ENCODE peak calls at places on chromosomes 16 and 17, in six cellular contexts. One of them, this sample, is unnamed.

GRCh38 chr16:47247691-47248090 is 103.9 kb upstream of the NETO2 start:
- DNase-seq in A549: no peak
- DNase-seq in H9: no peak
- DNase-seq in tibial nerve: no peak
- DNase-seq in GM23338: no peak
- DNase-seq in CD4-positive, alpha-beta T cell: no peak
- DNase-seq in this sample: no peak

GRCh38 chr16:50655558-50656055 is 25.5 kb downstream of the SNX20 start:
- DNase-seq in A549: no peak
- DNase-seq in H9: no peak
- DNase-seq in tibial nerve: no peak
- DNase-seq in GM23338: no peak
- DNase-seq in CD4-positive, alpha-beta T cell: no peak
- DNase-seq in this sample: no peak

GRCh38 chr17:10976401-10976800 is 138.5 kb upstream of the PIRT start:
- DNase-seq in A549: no peak
- DNase-seq in H9: no peak
- DNase-seq in tibial nerve: no peak
- DNase-seq in GM23338: no peak
- DNase-seq in CD4-positive, alpha-beta T cell: no peak
- DNase-seq in this sample: no peak

GRCh38 chr17:42618442-42619150 is 9.1 kb downstream of the TUBG1 start:
- DNase-seq in A549: peak
- DNase-seq in H9: peak
- DNase-seq in tibial nerve: no peak
- DNase-seq in GM23338: peak
- DNase-seq in CD4-positive, alpha-beta T cell: no peak
- DNase-seq in this sample: no peak

GRCh38 chr16:69348222-69348621 is 3.4 kb downstream of the TMED6 start:
- DNase-seq in A549: no peak
- DNase-seq in H9: no peak
- DNase-seq in tibial nerve: no peak
- DNase-seq in GM23338: no peak
- DNase-seq in CD4-positive, alpha-beta T cell: no peak
- DNase-seq in this sample: no peak

GRCh38 chr17:45784293-45784582 is at the start of gene CRHR1:
- DNase-seq in A549: peak
- DNase-seq in H9: no peak
- DNase-seq in tibial nerve: no peak
- DNase-seq in GM23338: no peak
- DNase-seq in CD4-positive, alpha-beta T cell: no peak
- DNase-seq in this sample: no peak

GRCh38 chr17:7589204-7589868 is 558 bp downstream of the SOX15 start:
- DNase-seq in A549: no peak
- DNase-seq in H9: peak
- DNase-seq in tibial nerve: peak
- DNase-seq in GM23338: peak
- DNase-seq in CD4-positive, alpha-beta T cell: peak
- DNase-seq in this sample: peak

GRCh38 chr17:27466376-27466747 is 10.1 kb downstream of the KSR1 start:
- DNase-seq in A549: no peak
- DNase-seq in H9: peak
- DNase-seq in tibial nerve: no peak
- DNase-seq in GM23338: peak
- DNase-seq in CD4-positive, alpha-beta T cell: no peak
- DNase-seq in this sample: no peak

GRCh38 chr17:49952209-49952911 is 16.6 kb upstream of the DLX4 start:
- DNase-seq in A549: peak
- DNase-seq in H9: peak
- DNase-seq in tibial nerve: peak
- DNase-seq in GM23338: peak
- DNase-seq in CD4-positive, alpha-beta T cell: peak
- DNase-seq in this sample: peak

GRCh38 chr16:21704733-21705132 is 41.0 kb downstream of the OTOA start:
- DNase-seq in A549: no peak
- DNase-seq in H9: no peak
- DNase-seq in tibial nerve: no peak
- DNase-seq in GM23338: no peak
- DNase-seq in CD4-positive, alpha-beta T cell: no peak
- DNase-seq in this sample: no peak

GRCh38 chr17:18967806-18968744 is 16.1 kb downstream of the SLC5A10 start:
- DNase-seq in A549: no peak
- DNase-seq in H9: no peak
- DNase-seq in tibial nerve: no peak
- DNase-seq in GM23338: no peak
- DNase-seq in CD4-positive, alpha-beta T cell: no peak
- DNase-seq in this sample: no peak

GRCh38 chr16:11257131-11257938 is 1.3 kb upstream of the SOCS1 start:
- DNase-seq in A549: peak
- DNase-seq in H9: peak
- DNase-seq in tibial nerve: peak
- DNase-seq in GM23338: peak
- DNase-seq in CD4-positive, alpha-beta T cell: peak
- DNase-seq in this sample: peak

GRCh38 chr17:5592382-5592781 is 8.1 kb upstream of the NLRP1 start:
- DNase-seq in A549: peak
- DNase-seq in H9: peak
- DNase-seq in tibial nerve: no peak
- DNase-seq in GM23338: peak
- DNase-seq in CD4-positive, alpha-beta T cell: no peak
- DNase-seq in this sample: no peak

GRCh38 chr17:12362853-12363252 is 302.8 kb upstream of the MYOCD start:
- DNase-seq in A549: no peak
- DNase-seq in H9: no peak
- DNase-seq in tibial nerve: peak
- DNase-seq in GM23338: no peak
- DNase-seq in CD4-positive, alpha-beta T cell: no peak
- DNase-seq in this sample: no peak

GRCh38 chr17:17971431-17972125 is 622 bp downstream of the TOM1L2 start:
- DNase-seq in A549: peak
- DNase-seq in H9: no peak
- DNase-seq in tibial nerve: peak
- DNase-seq in GM23338: no peak
- DNase-seq in CD4-positive, alpha-beta T cell: no peak
- DNase-seq in this sample: peak

GRCh38 chr17:9226794-9227135 is 205.5 kb downstream of the NTN1 start:
- DNase-seq in A549: no peak
- DNase-seq in H9: peak
- DNase-seq in tibial nerve: no peak
- DNase-seq in GM23338: peak
- DNase-seq in CD4-positive, alpha-beta T cell: no peak
- DNase-seq in this sample: peak

GRCh38 chr17:37708008-37708615 is 36.7 kb downstream of the HNF1B start:
- DNase-seq in A549: no peak
- DNase-seq in H9: no peak
- DNase-seq in tibial nerve: no peak
- DNase-seq in GM23338: no peak
- DNase-seq in CD4-positive, alpha-beta T cell: no peak
- DNase-seq in this sample: no peak

GRCh38 chr17:68398731-68399637 is 58.3 kb downstream of the WIPI1 start:
- DNase-seq in A549: peak
- DNase-seq in H9: peak
- DNase-seq in tibial nerve: peak
- DNase-seq in GM23338: peak
- DNase-seq in CD4-positive, alpha-beta T cell: no peak
- DNase-seq in this sample: no peak

GRCh38 chr17:46758614-46759013 is 59.9 kb downstream of the WNT3 start:
- DNase-seq in A549: no peak
- DNase-seq in H9: no peak
- DNase-seq in tibial nerve: no peak
- DNase-seq in GM23338: no peak
- DNase-seq in CD4-positive, alpha-beta T cell: no peak
- DNase-seq in this sample: no peak

GRCh38 chr17:82240506-82241182 is 11.8 kb downstream of the SLC16A3 start:
- DNase-seq in A549: no peak
- DNase-seq in H9: peak
- DNase-seq in tibial nerve: no peak
- DNase-seq in GM23338: no peak
- DNase-seq in CD4-positive, alpha-beta T cell: no peak
- DNase-seq in this sample: no peak

GRCh38 chr17:236641-237405 is 55.4 kb upstream of the DOC2B start:
- DNase-seq in A549: no peak
- DNase-seq in H9: no peak
- DNase-seq in tibial nerve: no peak
- DNase-seq in GM23338: no peak
- DNase-seq in CD4-positive, alpha-beta T cell: no peak
- DNase-seq in this sample: no peak

GRCh38 chr16:86091976-86092375 is 193.0 kb downstream of the IRF8 start:
- DNase-seq in A549: no peak
- DNase-seq in H9: no peak
- DNase-seq in tibial nerve: no peak
- DNase-seq in GM23338: no peak
- DNase-seq in CD4-positive, alpha-beta T cell: no peak
- DNase-seq in this sample: no peak

GRCh38 chr16:86095906-86096485 is 197.0 kb downstream of the IRF8 start:
- DNase-seq in A549: no peak
- DNase-seq in H9: no peak
- DNase-seq in tibial nerve: no peak
- DNase-seq in GM23338: no peak
- DNase-seq in CD4-positive, alpha-beta T cell: no peak
- DNase-seq in this sample: no peak

GRCh38 chr16:86092586-86093480 is 193.9 kb downstream of the IRF8 start:
- DNase-seq in A549: no peak
- DNase-seq in H9: no peak
- DNase-seq in tibial nerve: no peak
- DNase-seq in GM23338: no peak
- DNase-seq in CD4-positive, alpha-beta T cell: no peak
- DNase-seq in this sample: no peak

GRCh38 chr16:86095131-86095752 is 196.3 kb downstream of the IRF8 start:
- DNase-seq in A549: no peak
- DNase-seq in H9: no peak
- DNase-seq in tibial nerve: no peak
- DNase-seq in GM23338: no peak
- DNase-seq in CD4-positive, alpha-beta T cell: no peak
- DNase-seq in this sample: no peak

DNA sequence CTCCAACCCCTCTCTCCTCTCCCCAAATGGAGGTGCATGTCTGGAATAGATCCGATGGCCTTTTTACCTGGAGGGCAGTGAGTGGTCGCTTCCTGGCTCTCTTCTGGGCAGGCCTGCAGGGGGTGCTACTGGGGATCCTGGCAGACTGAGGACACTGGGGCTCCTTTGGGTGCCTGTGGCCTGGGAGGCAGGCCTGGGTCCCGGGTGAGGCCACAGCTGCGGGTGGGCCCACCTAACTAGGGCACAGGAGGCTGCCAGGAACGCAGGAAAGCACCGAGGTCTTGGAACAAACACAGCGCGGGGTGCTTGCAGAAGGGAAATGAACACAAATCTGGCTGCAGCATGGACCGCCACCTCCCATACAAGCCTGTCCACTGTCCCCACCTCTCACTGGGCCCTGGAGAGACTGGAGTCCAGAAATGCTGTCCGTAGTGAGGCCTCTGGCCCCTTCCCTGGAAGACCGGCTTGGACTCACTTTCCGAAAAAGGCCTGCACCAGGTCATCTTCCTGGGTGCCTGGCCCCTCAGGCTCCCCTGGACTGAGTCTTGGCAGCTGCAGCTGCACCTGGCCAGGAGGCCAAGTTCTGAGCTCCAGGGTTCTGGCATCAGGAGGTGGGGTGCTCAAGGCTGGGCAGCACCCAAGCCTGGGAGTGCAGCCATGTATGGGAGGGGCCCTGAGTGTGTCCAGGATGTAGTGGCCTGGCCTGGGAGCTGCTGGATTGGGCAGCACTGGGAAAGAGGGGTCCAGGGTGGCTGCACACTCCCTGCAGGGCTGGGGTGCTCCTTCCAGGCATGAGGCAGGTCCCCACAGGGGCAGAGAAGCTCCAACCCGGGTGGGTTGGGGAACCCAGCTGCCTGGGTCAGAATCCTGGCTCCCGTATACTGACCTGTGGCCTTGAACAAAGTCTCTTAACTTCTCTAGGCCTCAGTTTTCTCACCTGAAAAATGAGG is 195.1 kb downstream of the IRF8 start:
- DNase-seq in A549: no peak
- DNase-seq in H9: no peak
- DNase-seq in tibial nerve: no peak
- DNase-seq in GM23338: no peak
- DNase-seq in CD4-positive, alpha-beta T cell: no peak
- DNase-seq in this sample: no peak
- TF ChIP-seq CTCF in A549: no peak
- TF ChIP-seq CTCF in H9: peak
- TF ChIP-seq CTCF in tibial nerve: no peak
- TF ChIP-seq CTCF in GM23338: peak
- TF ChIP-seq CTCF in CD4-positive, alpha-beta T cell: no peak
- TF ChIP-seq CTCF in this sample: no peak

DNA sequence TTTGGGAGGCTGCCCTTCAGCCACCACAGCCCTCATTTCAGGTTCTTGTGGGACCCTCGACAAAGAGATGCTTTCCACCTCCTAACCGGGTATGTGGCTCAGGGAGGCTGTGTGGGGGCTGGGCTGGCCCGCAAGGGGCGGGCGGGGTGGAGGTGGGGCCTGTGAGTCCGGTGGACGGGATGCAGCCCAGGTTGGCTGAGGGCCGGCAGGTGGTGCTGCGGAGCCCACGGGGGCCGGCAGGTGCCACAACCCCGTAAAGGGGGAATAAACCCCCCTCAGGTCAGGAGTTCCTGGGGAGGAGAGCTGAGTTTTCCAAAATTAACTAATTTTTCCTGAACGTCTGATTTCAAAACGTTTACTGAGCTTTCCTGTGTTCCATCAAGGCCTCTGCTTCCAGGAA is 4.9 kb upstream of the CIAO3 start:
- DNase-seq in A549: peak
- DNase-seq in H9: peak
- DNase-seq in tibial nerve: no peak
- DNase-seq in GM23338: peak
- DNase-seq in CD4-positive, alpha-beta T cell: no peak
- DNase-seq in this sample: no peak
- TF ChIP-seq CTCF in A549: peak
- TF ChIP-seq CTCF in H9: peak
- TF ChIP-seq CTCF in tibial nerve: peak
- TF ChIP-seq CTCF in GM23338: peak
- TF ChIP-seq CTCF in CD4-positive, alpha-beta T cell: no peak
- TF ChIP-seq CTCF in this sample: no peak

DNA sequence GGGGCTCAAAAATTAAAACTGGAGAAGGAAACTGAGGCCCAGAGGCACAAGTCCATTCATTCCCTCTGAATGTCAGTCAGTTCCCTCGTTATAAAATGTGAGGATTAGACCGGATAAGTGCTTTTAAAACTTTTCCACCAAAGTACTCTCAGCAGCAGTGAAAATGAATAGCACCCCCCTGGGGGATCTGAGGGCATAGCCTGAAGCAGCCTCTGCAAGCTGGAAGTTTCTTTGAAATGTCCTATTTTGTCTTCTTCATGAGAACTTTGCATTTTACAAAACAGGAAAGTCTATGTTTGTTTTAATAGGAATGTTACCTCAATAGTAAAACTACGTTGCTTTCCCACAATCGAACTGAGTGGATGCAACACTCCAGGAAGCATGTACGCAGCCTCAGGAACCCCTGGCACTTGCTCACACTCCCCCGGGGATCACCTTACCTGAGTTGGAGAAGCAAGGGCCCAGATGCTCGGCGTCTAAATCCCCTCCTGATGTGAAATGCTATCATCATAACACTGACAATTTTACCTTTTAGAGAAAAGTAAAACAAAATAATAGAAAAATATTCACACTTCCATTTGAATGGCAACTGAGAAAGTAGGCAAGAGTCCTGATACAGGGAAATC is 272.9 kb downstream of the CEP112 start:
- DNase-seq in A549: no peak
- DNase-seq in H9: no peak
- DNase-seq in tibial nerve: no peak
- DNase-seq in GM23338: peak
- DNase-seq in CD4-positive, alpha-beta T cell: no peak
- DNase-seq in this sample: no peak
- TF ChIP-seq CTCF in A549: no peak
- TF ChIP-seq CTCF in H9: peak
- TF ChIP-seq CTCF in tibial nerve: no peak
- TF ChIP-seq CTCF in GM23338: peak
- TF ChIP-seq CTCF in CD4-positive, alpha-beta T cell: no peak
- TF ChIP-seq CTCF in this sample: no peak

GRCh38 chr16:30670072-30670824 is 12.0 kb downstream of the FBRS start:
- DNase-seq in A549: no peak
- DNase-seq in H9: no peak
- DNase-seq in tibial nerve: no peak
- DNase-seq in GM23338: no peak
- DNase-seq in CD4-positive, alpha-beta T cell: no peak
- DNase-seq in this sample: no peak
- TF ChIP-seq CTCF in A549: no peak
- TF ChIP-seq CTCF in H9: peak
- TF ChIP-seq CTCF in tibial nerve: no peak
- TF ChIP-seq CTCF in GM23338: peak
- TF ChIP-seq CTCF in CD4-positive, alpha-beta T cell: no peak
- TF ChIP-seq CTCF in this sample: no peak